ENCODE peak calls at places on chromosome 22, in eight cellular contexts. U, M, B, O, W, A, V and K are unnamed samples.

GRCh38 chr22:28898233-28898629 is 14.9 kb downstream of the ZNRF3 start:
- DNase-seq in U (no peak), M (no peak), B (no peak), O (no peak), W (no peak), A (no peak), V (no peak), K (no peak)

GRCh38 chr22:47154621-47155081 is 392.2 kb downstream of the TBC1D22A start:
- DNase-seq in U (no peak), M (no peak), B (peak), O (no peak), W (peak), A (no peak), V (no peak), K (peak)

GRCh38 chr22:46546466-46547178 is 9.2 kb upstream of the CELSR1 start:
- DNase-seq in U (peak), M (no peak), B (no peak), O (peak), W (no peak), A (no peak), V (no peak), K (peak)

GRCh38 chr22:25666308-25666707 is 75.7 kb upstream of the MYO18B start:
- DNase-seq in U (peak), M (no peak), B (peak), O (no peak), W (no peak), A (peak), V (no peak), K (no peak)

GRCh38 chr22:46610345-46610744 is 9.8 kb upstream of the GRAMD4 start:
- DNase-seq in U (no peak), M (no peak), B (no peak), O (no peak), W (no peak), A (peak), V (no peak), K (no peak)

GRCh38 chr22:32473388-32473952 is 1.1 kb upstream of the FBXO7 start:
- DNase-seq in U (peak), M (peak), B (peak), O (peak), W (no peak), A (peak), V (no peak), K (peak)

GRCh38 chr22:48173061-48173849 is 1410.8 kb downstream of the TBC1D22A start:
- DNase-seq in U (no peak), M (no peak), B (no peak), O (no peak), W (no peak), A (no peak), V (no peak), K (no peak)

GRCh38 chr22:45196926-45197605 is 33.3 kb downstream of the NUP50 start:
- DNase-seq in U (no peak), M (no peak), B (no peak), O (no peak), W (no peak), A (no peak), V (no peak), K (no peak)

GRCh38 chr22:35231585-35232084 is 25.7 kb upstream of the HMGXB4 start:
- DNase-seq in U (peak), M (peak), B (peak), O (peak), W (no peak), A (peak), V (peak), K (peak)

DNA sequence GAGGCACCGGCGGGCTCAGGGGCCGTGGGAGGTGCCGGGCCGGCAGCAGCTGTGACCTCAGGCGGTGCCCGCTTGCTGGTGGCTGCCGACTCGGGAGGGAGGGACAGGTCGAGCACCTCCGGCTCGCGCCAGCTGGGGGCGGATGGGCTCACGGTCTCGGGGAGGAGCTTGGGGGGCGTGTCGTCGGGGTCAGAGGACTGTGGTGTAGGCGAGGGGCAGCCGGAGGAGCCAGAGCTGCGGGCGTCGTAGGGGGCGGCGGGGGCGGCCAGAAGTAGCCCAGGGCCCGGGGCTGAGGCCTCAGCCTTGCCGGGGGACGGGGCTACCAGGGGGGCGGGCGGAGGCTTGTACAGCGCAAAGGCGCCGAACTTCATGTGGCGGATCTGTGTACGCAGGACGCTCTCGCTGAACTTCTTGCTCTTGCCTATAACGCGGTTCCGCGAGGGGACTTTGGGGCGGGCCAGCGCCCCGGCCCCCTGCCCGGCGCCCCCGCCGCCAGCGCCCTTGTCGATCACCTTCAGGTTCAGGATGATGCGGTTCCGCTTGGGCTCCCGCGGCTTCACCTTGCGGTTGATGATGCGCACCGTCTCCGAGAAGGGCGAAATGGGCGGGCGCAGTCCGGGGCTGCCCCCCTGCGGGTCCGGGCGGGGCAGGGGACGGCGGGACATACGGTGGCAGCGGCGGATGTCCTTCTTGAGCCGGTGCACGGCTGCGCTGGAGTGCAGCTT is 5.5 kb downstream of the CBX6 start:
- DNase-seq in U (no peak), M (no peak), B (no peak), O (no peak), W (no peak), A (no peak), V (no peak), K (no peak)
- H3K4me3 ChIP-seq in U (no peak), M (no peak), B (no peak), O (no peak), W (no peak), A (no peak), V (no peak), K (no peak)

GRCh38 chr22:31160328-31160978 is 471 bp downstream of the RNF185 start:
- DNase-seq in U (no peak), M (peak), B (no peak), O (no peak), W (peak), A (no peak), V (no peak), K (peak)

GRCh38 chr22:31161386-31161785 is 1.4 kb downstream of the RNF185 start:
- DNase-seq in U (no peak), M (no peak), B (no peak), O (no peak), W (no peak), A (no peak), V (no peak), K (no peak)

DNA sequence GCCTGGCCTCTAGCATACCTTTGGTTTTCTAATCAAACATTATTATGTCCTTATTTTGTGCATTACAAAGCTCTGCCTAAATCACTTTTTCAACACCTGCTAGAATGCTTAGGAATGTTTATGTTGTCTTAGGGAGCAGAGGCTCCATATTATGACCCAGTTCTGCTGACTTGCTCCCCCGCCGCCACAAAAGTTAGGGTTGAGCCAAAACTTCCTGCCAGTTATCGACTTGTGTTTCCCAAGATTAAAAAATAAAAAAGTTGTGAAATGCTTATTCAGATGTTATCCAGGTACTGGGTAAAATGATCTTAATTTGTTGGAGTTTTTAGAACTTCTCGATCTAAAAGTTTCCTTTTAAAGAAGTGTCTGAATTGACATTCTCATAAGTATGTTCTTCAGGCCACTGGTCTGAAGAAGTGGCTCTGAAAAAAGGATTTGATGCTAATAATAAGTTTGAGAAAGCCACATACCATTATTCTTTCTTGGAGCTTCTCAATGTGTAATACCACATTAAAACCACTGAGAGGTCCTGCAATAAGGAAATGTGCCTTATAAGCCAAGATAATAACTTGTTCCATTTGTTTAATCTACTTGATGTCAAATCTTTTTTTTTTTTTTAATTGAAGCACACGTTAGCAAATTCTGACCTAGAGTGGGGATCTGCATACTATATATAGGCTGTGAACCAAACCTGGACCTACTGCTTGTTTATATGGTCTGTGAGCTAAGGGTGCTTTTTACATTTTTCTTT is 2.2 kb downstream of the RNF185 start:
- DNase-seq in U (no peak), M (no peak), B (no peak), O (no peak), W (no peak), A (no peak), V (no peak), K (peak)
- TF ChIP-seq CTCF in U (no peak), M (no peak), B (no peak), O (no peak), W (no peak), A (no peak), V (no peak), K (peak)

GRCh38 chr22:24427500-24428164 is at the start of gene ADORA2A:
- DNase-seq in U (peak), M (no peak), B (no peak), O (no peak), W (no peak), A (peak), V (peak), K (no peak)
- H3K4me3 ChIP-seq in U (no peak), M (no peak), B (no peak), O (no peak), W (no peak), A (no peak), V (peak), K (no peak)

GRCh38 chr22:36773935-36774334 is 2.0 kb downstream of the IFT27 start:
- DNase-seq in U (no peak), M (no peak), B (no peak), O (peak), W (no peak), A (peak), V (no peak), K (peak)
- TF ChIP-seq CTCF in U (peak), M (peak), B (peak), O (peak), W (peak), A (no peak), V (peak), K (peak)

GRCh38 chr22:39997939-39998726 is 3.4 kb downstream of the FAM83F start:
- DNase-seq in U (peak), M (no peak), B (no peak), O (no peak), W (no peak), A (peak), V (no peak), K (peak)

GRCh38 chr22:39999144-39999757 is 4.5 kb downstream of the FAM83F start:
- DNase-seq in U (no peak), M (peak), B (no peak), O (peak), W (no peak), A (peak), V (no peak), K (peak)

GRCh38 chr22:39996732-39997131 is 2.0 kb downstream of the FAM83F start:
- DNase-seq in U (no peak), M (no peak), B (no peak), O (no peak), W (no peak), A (no peak), V (no peak), K (no peak)

GRCh38 chr22:39995346-39996252 is 845 bp downstream of the FAM83F start:
- DNase-seq in U (no peak), M (no peak), B (no peak), O (no peak), W (no peak), A (peak), V (no peak), K (no peak)

DNA sequence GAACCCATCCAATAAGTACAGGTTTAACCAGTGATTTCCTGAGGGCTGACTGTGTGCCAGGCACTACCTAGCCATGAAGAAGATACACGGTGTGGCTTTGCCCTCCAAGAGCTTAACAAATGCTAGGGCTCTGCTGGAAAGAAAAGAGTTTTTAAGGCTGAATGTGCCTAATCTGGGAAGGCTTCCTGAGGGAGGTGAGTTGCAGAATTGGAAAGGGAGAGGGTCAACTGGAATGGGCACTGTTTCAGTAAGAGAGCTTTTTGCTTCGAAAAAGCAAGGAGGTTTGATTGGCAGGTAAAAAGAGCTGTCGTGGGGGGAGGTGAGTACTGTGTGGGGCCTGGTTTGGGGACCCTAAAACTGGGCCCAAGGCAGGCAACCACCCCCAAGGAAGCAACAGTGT is 2.7 kb downstream of the FAM83F start:
- DNase-seq in U (no peak), M (no peak), B (no peak), O (no peak), W (no peak), A (no peak), V (no peak), K (no peak)
- H3K4me3 ChIP-seq in U (no peak), M (no peak), B (no peak), O (no peak), W (no peak), A (no peak), V (no peak), K (no peak)

DNA sequence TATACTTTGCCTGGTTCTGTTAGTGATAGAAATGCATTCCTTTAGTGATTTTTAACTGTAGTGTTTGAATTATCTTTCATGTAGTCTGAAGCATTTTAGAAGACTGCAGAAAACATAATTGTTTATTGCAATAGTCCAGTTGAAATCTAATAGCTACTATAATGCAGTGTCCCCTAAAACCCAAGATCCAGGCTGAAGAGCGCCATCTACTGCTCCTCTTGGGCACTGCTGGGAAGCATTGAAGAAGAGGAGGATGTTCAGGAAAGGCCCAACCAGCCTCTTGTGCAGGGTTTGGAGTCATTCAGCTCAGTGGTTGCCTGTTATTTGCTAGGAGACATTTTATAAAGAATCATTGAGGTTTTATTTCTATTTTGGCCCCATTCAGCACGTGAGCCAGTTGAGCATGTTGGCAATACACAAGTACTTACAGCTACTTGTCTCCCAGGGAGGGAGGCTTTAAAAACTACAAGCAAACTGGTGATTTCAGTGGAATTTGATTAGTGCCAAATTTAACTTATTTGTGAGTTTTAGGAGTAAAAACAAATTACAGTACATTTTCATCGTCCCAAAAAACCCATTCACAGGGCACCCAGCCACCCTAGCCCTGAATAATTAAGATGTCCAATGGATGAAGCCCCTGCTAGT is 74.9 kb upstream of the HORMAD2 start:
- DNase-seq in U (no peak), M (peak), B (peak), O (peak), W (peak), A (peak), V (peak), K (peak)
- TF ChIP-seq CTCF in U (peak), M (peak), B (peak), O (peak), W (peak), A (peak), V (peak), K (peak)

DNA sequence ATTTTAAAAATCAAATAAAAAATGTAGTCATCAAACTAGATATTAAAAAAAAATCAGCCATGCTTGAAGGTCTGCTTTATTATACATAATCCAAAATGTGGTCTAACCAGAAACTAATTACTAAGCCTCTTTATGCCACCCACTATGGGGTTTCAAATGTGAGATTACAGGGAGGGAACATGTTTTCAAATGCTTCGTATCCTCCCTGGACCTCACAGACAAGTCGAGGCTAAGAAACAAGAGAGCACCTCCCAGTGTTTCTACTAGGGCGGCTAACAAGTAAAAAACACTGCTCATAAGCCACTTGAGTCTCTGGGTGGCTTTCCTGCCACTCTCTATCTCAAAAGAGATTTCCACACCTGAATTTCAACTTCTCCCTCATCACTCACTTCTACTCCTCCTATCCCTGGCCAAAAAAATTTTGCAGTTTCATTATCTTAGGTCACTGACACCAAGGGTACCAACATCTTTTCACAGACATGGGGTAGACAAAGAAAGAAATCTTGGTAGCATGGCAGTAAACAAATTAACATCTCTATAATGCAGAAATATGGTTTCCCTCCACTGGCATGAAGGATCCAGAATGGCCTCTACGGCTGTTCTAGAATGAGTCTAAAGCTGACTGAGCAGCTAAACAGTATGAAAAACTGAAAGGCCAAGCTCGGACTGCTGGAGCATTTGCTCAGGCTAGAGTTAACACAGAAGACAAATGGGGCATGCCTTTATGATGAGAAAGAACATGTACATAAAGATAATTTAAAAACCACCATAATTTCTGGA is 50.9 kb downstream of the PITPNB start:
- DNase-seq in U (no peak), M (no peak), B (no peak), O (no peak), W (no peak), A (no peak), V (no peak), K (no peak)
- H3K4me3 ChIP-seq in U (no peak), M (no peak), B (no peak), O (no peak), W (no peak), A (no peak), V (no peak), K (no peak)

DNA sequence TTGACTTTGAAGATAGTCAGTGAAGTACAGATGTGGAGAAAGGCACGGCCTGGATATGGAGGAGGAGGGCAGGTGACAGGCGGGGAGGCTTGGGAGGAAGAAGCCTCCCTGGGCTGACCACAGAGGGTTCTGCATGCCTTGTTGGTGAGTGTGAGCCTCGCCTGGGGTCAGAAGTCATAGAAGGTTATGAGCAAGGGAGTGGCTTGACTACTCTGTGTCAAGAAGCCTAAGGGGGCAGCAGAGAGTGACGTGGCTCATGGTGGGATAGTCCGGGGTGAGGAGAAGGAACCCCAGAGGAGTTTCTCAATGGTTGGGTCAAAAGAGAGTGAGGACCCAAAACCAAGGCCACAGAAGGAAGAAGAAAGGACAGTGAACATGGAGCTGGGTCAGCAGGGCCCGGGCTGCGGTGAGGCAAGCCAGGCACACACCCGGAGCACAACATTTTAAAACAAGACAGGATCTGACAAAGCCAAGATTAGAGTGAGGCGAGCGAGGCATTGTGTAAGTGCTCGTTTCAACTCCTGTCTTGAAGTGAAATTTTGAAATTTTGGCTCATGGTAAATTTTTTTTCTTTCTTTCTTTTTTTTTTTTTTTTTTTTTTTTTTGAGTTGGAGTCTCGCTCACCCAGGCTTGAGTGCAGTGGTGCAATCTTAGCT is 31.9 kb downstream of the PDGFB start:
- DNase-seq in U (no peak), M (peak), B (no peak), O (no peak), W (no peak), A (no peak), V (no peak), K (peak)
- TF ChIP-seq CTCF in U (no peak), M (peak), B (no peak), O (peak), W (no peak), A (no peak), V (no peak), K (peak)

DNA sequence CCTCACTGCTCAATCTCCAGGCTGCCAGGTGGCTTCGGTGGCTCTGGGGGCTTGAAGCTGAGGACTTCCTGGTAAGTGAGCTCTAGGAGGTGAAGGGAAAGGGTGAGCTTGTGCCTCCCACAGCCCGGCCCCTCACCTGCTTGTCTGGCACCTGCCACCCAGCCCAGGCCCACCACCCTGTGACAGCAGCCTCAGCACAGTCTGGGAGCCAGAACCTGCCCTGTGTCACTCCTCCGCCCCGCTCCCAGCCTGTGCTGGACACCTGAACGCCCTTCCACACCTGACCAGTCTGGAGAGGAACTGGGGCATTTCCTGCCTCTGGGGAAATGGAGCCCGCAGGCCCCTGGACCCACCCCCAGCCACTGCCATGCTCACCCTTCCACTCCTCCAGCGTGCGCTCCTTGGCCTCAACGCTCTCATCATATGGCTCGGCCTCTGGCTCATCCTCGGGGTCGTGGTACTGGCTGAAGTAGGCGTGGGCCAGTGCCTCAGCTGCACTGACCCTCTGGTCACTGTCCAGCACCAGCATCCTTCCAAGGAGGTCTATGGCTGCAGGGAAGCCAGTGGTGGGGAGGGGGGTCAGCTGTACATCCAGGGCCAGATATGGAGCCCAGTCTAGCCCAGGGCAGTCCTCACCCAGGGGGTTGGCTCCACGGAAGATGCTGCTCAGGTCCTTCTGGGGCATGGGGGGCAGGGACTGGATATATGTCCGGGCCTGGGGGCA is 3.6 kb upstream of the MAPK12 start:
- DNase-seq in U (no peak), M (no peak), B (no peak), O (no peak), W (no peak), A (no peak), V (no peak), K (no peak)
- H3K4me3 ChIP-seq in U (no peak), M (no peak), B (no peak), O (no peak), W (no peak), A (no peak), V (no peak), K (no peak)